ENCODE peak calls at places on chromosomes 7 and 10, in seven cellular contexts. One of them, this sample, is unnamed.

GRCh38 chr10:122373713-122374112 is 795 bp upstream of the PLEKHA1 start:
- DNase-seq in HCT116: no peak
- DNase-seq in A549: peak
- DNase-seq in endothelial cell of umbilical vein: no peak
- DNase-seq in K562: no peak
- DNase-seq in H1: no peak
- DNase-seq in GM12878: no peak
- DNase-seq in this sample: no peak

GRCh38 chr10:98487692-98488091 is 41.0 kb upstream of the HPS1 start:
- DNase-seq in HCT116: peak
- DNase-seq in A549: no peak
- DNase-seq in endothelial cell of umbilical vein: no peak
- DNase-seq in K562: no peak
- DNase-seq in H1: no peak
- DNase-seq in GM12878: no peak
- DNase-seq in this sample: no peak

GRCh38 chr7:18262054-18262453 is 233.5 kb upstream of the HDAC9 start:
- DNase-seq in HCT116: peak
- DNase-seq in A549: no peak
- DNase-seq in endothelial cell of umbilical vein: no peak
- DNase-seq in K562: no peak
- DNase-seq in H1: no peak
- DNase-seq in GM12878: no peak
- DNase-seq in this sample: peak

GRCh38 chr10:7908541-7909210 is 90.4 kb downstream of the TAF3 start:
- DNase-seq in HCT116: no peak
- DNase-seq in A549: no peak
- DNase-seq in endothelial cell of umbilical vein: no peak
- DNase-seq in K562: no peak
- DNase-seq in H1: no peak
- DNase-seq in GM12878: no peak
- DNase-seq in this sample: no peak

GRCh38 chr10:77710759-77711682 is 73.4 kb upstream of the KCNMA1 start:
- DNase-seq in HCT116: peak
- DNase-seq in A549: peak
- DNase-seq in endothelial cell of umbilical vein: peak
- DNase-seq in K562: peak
- DNase-seq in H1: peak
- DNase-seq in GM12878: no peak
- DNase-seq in this sample: peak

GRCh38 chr10:122264442-122264841 is 6.7 kb upstream of the BTBD16 start:
- DNase-seq in HCT116: no peak
- DNase-seq in A549: no peak
- DNase-seq in endothelial cell of umbilical vein: no peak
- DNase-seq in K562: no peak
- DNase-seq in H1: no peak
- DNase-seq in GM12878: no peak
- DNase-seq in this sample: no peak

GRCh38 chr10:103431902-103432301 is 20.3 kb downstream of the CALHM2 start:
- DNase-seq in HCT116: no peak
- DNase-seq in A549: no peak
- DNase-seq in endothelial cell of umbilical vein: no peak
- DNase-seq in K562: no peak
- DNase-seq in H1: no peak
- DNase-seq in GM12878: no peak
- DNase-seq in this sample: no peak

GRCh38 chr10:3564599-3564998 is 220.4 kb downstream of the KLF6 start:
- DNase-seq in HCT116: no peak
- DNase-seq in A549: no peak
- DNase-seq in endothelial cell of umbilical vein: no peak
- DNase-seq in K562: no peak
- DNase-seq in H1: no peak
- DNase-seq in GM12878: no peak
- DNase-seq in this sample: no peak

GRCh38 chr7:32036557-32036956 is 33.6 kb downstream of the PDE1C start:
- DNase-seq in HCT116: no peak
- DNase-seq in A549: no peak
- DNase-seq in endothelial cell of umbilical vein: no peak
- DNase-seq in K562: no peak
- DNase-seq in H1: no peak
- DNase-seq in GM12878: no peak
- DNase-seq in this sample: no peak

GRCh38 chr10:111175786-111176185 is 99.0 kb downstream of the ADRA2A start:
- DNase-seq in HCT116: no peak
- DNase-seq in A549: no peak
- DNase-seq in endothelial cell of umbilical vein: no peak
- DNase-seq in K562: peak
- DNase-seq in H1: no peak
- DNase-seq in GM12878: no peak
- DNase-seq in this sample: no peak

GRCh38 chr7:135697276-135698049 is 30.5 kb downstream of the SLC13A4 start:
- DNase-seq in HCT116: no peak
- DNase-seq in A549: no peak
- DNase-seq in endothelial cell of umbilical vein: no peak
- DNase-seq in K562: no peak
- DNase-seq in H1: no peak
- DNase-seq in GM12878: no peak
- DNase-seq in this sample: no peak

GRCh38 chr10:71963351-71963755 is 842 bp upstream of the CHST3 start:
- DNase-seq in HCT116: no peak
- DNase-seq in A549: no peak
- DNase-seq in endothelial cell of umbilical vein: no peak
- DNase-seq in K562: no peak
- DNase-seq in H1: peak
- DNase-seq in GM12878: no peak
- DNase-seq in this sample: no peak

GRCh38 chr7:131021902-131022301 is 287.9 kb upstream of the KLF14 start:
- DNase-seq in HCT116: no peak
- DNase-seq in A549: no peak
- DNase-seq in endothelial cell of umbilical vein: no peak
- DNase-seq in K562: no peak
- DNase-seq in H1: no peak
- DNase-seq in GM12878: no peak
- DNase-seq in this sample: no peak

GRCh38 chr7:94763268-94763667 is 107.3 kb upstream of the SGCE start:
- DNase-seq in HCT116: no peak
- DNase-seq in A549: no peak
- DNase-seq in endothelial cell of umbilical vein: peak
- DNase-seq in K562: no peak
- DNase-seq in H1: no peak
- DNase-seq in GM12878: no peak
- DNase-seq in this sample: no peak

GRCh38 chr10:127375423-127375822 is 173.7 kb upstream of the NPS start:
- DNase-seq in HCT116: no peak
- DNase-seq in A549: no peak
- DNase-seq in endothelial cell of umbilical vein: no peak
- DNase-seq in K562: no peak
- DNase-seq in H1: no peak
- DNase-seq in GM12878: no peak
- DNase-seq in this sample: no peak

GRCh38 chr7:4612939-4613841 is 68.9 kb upstream of the FOXK1 start:
- DNase-seq in HCT116: no peak
- DNase-seq in A549: no peak
- DNase-seq in endothelial cell of umbilical vein: peak
- DNase-seq in K562: no peak
- DNase-seq in H1: peak
- DNase-seq in GM12878: no peak
- DNase-seq in this sample: peak

GRCh38 chr7:47677664-47678063 is 95.8 kb upstream of the TNS3 start:
- DNase-seq in HCT116: no peak
- DNase-seq in A549: no peak
- DNase-seq in endothelial cell of umbilical vein: no peak
- DNase-seq in K562: no peak
- DNase-seq in H1: no peak
- DNase-seq in GM12878: no peak
- DNase-seq in this sample: no peak

GRCh38 chr10:123157210-123157609 is 3.0 kb downstream of the BUB3 start:
- DNase-seq in HCT116: no peak
- DNase-seq in A549: no peak
- DNase-seq in endothelial cell of umbilical vein: peak
- DNase-seq in K562: no peak
- DNase-seq in H1: no peak
- DNase-seq in GM12878: no peak
- DNase-seq in this sample: peak

GRCh38 chr7:40937879-40938278 is 765.0 kb downstream of the INHBA start:
- DNase-seq in HCT116: no peak
- DNase-seq in A549: no peak
- DNase-seq in endothelial cell of umbilical vein: no peak
- DNase-seq in K562: no peak
- DNase-seq in H1: no peak
- DNase-seq in GM12878: no peak
- DNase-seq in this sample: no peak
- TF ChIP-seq MAX in HCT116: no peak
- TF ChIP-seq MAX in A549: no peak
- TF ChIP-seq MAX in endothelial cell of umbilical vein: no peak
- TF ChIP-seq MAX in K562: no peak
- TF ChIP-seq MAX in H1: no peak
- TF ChIP-seq MAX in GM12878: no peak
- TF ChIP-seq MAX in this sample: no peak

GRCh38 chr7:155440018-155440410 is 17.9 kb upstream of the EN2 start:
- DNase-seq in HCT116: no peak
- DNase-seq in A549: no peak
- DNase-seq in endothelial cell of umbilical vein: no peak
- DNase-seq in K562: no peak
- DNase-seq in H1: no peak
- DNase-seq in GM12878: no peak
- DNase-seq in this sample: no peak

GRCh38 chr7:155437836-155438235 is 20.1 kb upstream of the EN2 start:
- DNase-seq in HCT116: no peak
- DNase-seq in A549: no peak
- DNase-seq in endothelial cell of umbilical vein: no peak
- DNase-seq in K562: no peak
- DNase-seq in H1: no peak
- DNase-seq in GM12878: no peak
- DNase-seq in this sample: no peak

GRCh38 chr7:155438778-155439177 is 19.2 kb upstream of the EN2 start:
- DNase-seq in HCT116: no peak
- DNase-seq in A549: no peak
- DNase-seq in endothelial cell of umbilical vein: no peak
- DNase-seq in K562: no peak
- DNase-seq in H1: no peak
- DNase-seq in GM12878: no peak
- DNase-seq in this sample: no peak

GRCh38 chr7:155441856-155442255 is 16.1 kb upstream of the EN2 start:
- DNase-seq in HCT116: no peak
- DNase-seq in A549: no peak
- DNase-seq in endothelial cell of umbilical vein: no peak
- DNase-seq in K562: no peak
- DNase-seq in H1: no peak
- DNase-seq in GM12878: no peak
- DNase-seq in this sample: no peak

DNA sequence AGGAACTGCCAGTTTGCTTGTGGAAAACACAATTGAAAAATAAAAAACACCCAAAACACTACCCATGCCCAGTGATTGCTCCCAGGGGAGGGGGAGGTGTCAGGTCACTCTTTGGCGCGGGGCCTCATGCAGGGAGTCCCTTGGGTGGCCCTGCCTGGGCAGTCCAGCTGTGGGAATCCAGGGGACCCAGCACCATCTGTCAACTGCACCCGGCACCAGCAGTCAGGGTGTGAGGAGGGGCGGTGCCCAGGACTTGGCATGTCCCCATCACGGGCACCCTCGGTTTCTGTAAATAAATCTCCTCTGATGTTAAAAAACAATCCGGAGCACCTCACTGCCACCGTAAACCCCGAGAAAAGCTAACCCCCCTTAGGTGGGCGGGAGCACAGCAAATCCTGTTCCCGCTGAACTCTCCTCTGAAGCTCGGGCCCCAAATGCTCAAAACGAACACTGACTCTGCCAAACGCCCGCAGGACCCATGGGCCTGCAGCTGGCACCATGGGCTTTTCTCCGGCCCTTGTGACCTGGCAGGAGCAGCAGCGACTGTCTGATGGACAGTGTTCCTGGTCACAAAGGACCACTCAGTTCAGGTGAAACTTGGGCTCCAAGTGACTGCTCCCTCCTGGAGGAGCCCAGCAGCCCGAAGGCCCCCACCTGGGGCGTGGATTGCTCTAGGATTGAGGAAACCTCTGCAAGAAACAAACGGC is 18.5 kb upstream of the EN2 start:
- DNase-seq in HCT116: no peak
- DNase-seq in A549: no peak
- DNase-seq in endothelial cell of umbilical vein: no peak
- DNase-seq in K562: no peak
- DNase-seq in H1: no peak
- DNase-seq in GM12878: no peak
- DNase-seq in this sample: no peak
- H3K4me3 ChIP-seq in HCT116: no peak
- H3K4me3 ChIP-seq in A549: no peak
- H3K4me3 ChIP-seq in endothelial cell of umbilical vein: no peak
- H3K4me3 ChIP-seq in K562: no peak
- H3K4me3 ChIP-seq in H1: no peak
- H3K4me3 ChIP-seq in GM12878: no peak
- H3K4me3 ChIP-seq in this sample: no peak

DNA sequence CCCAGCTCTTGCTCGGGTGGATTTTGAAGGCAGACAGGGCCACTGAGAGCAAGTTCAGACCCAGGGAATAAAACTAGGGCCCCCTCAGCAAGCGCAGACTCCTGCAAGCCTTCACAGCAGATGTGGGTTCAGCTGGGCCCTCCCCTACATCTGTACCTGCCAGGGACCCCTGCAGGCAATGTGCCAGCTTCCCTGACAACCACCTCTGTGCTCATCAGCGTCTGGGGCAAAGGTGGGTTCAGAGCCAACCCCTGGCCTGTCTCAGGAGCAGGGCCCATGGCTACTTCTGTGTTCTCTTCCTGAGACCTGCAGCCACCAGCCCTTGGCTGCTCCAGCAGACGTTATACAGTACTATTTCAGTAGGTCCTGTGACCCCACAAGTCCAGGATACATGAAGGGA is 189.5 kb downstream of the DIP2C start:
- DNase-seq in HCT116: no peak
- DNase-seq in A549: no peak
- DNase-seq in endothelial cell of umbilical vein: no peak
- DNase-seq in K562: no peak
- DNase-seq in H1: no peak
- DNase-seq in GM12878: no peak
- DNase-seq in this sample: no peak
- TF ChIP-seq POLR2A in HCT116: no peak
- TF ChIP-seq POLR2A in A549: no peak
- TF ChIP-seq POLR2A in endothelial cell of umbilical vein: no peak
- TF ChIP-seq POLR2A in K562: no peak
- TF ChIP-seq POLR2A in H1: no peak
- TF ChIP-seq POLR2A in GM12878: no peak
- TF ChIP-seq POLR2A in this sample: no peak

GRCh38 chr7:15707570-15707969 is 21.1 kb upstream of the MEOX2 start:
- DNase-seq in HCT116: no peak
- DNase-seq in A549: no peak
- DNase-seq in endothelial cell of umbilical vein: peak
- DNase-seq in K562: no peak
- DNase-seq in H1: no peak
- DNase-seq in GM12878: no peak
- DNase-seq in this sample: no peak

DNA sequence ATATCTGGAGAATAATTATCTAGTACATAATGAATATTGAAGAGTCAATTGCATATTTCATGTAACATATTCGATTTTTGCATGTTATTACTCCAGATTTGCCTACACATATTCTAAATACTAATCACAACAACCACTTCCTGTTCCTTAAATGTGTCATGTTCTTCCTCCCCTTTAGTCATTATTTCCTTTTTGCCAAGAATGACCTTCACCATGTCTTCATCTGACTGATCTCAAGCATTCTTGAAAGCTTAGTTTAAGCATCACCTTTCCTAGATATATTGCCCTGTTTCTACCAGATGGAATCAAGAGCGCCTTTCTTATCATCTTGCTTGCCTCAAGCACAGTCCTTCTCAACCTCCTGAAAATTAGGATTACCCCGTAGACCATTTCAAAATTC is 23.5 kb upstream of the MEOX2 start:
- DNase-seq in HCT116: no peak
- DNase-seq in A549: no peak
- DNase-seq in endothelial cell of umbilical vein: peak
- DNase-seq in K562: no peak
- DNase-seq in H1: no peak
- DNase-seq in GM12878: no peak
- DNase-seq in this sample: no peak
- TF ChIP-seq MAX in HCT116: no peak
- TF ChIP-seq MAX in A549: no peak
- TF ChIP-seq MAX in endothelial cell of umbilical vein: no peak
- TF ChIP-seq MAX in K562: no peak
- TF ChIP-seq MAX in H1: no peak
- TF ChIP-seq MAX in GM12878: no peak
- TF ChIP-seq MAX in this sample: no peak